ENCODE peak calls at places on chromosomes 6 and 20, in six cellular contexts. M, I, A, V, R and T are unnamed samples.

GRCh38 chr6:46220351-46221220 is 49.8 kb upstream of the ENPP5 start:
- DNase-seq in M (no peak), I (no peak), A (no peak), V (no peak), R (no peak), T (no peak)

GRCh38 chr6:150032598-150032997 is 7.3 kb upstream of the RAET1L start:
- DNase-seq in M (no peak), I (no peak), A (no peak), V (no peak), R (no peak), T (no peak)

GRCh38 chr6:122995930-122996796 is at the start of gene CLVS2:
- DNase-seq in M (peak; percentile 1), I (peak; percentile 89), A (peak; percentile 44), V (no peak), R (peak; percentile 26), T (peak; percentile 0)

GRCh38 chr20:25317351-25318075 is 69.6 kb downstream of the PYGB start:
- DNase-seq in M (no peak), I (no peak), A (no peak), V (no peak), R (peak; percentile 10), T (no peak)

GRCh38 chr6:13362432-13362831 is 34.1 kb upstream of the TBC1D7 start:
- DNase-seq in M (no peak), I (no peak), A (no peak), V (peak; percentile 92), R (no peak), T (peak; percentile 38)

GRCh38 chr6:32982084-32982701 is 13.8 kb downstream of the BRD2 start:
- DNase-seq in M (no peak), I (no peak), A (no peak), V (no peak), R (no peak), T (peak; percentile 50)

GRCh38 chr20:47453167-47453782 is 48.4 kb upstream of the NCOA3 start:
- DNase-seq in M (peak; percentile 90), I (no peak), A (no peak), V (peak; percentile 93), R (no peak), T (peak; percentile 77)

GRCh38 chr6:150403458-150404245 is 34.8 kb downstream of the IYD start:
- DNase-seq in M (peak; percentile 98), I (no peak), A (no peak), V (peak; percentile 83), R (no peak), T (peak; percentile 44)

GRCh38 chr6:41288025-41288777 is 1.7 kb upstream of the TREM1 start:
- DNase-seq in M (no peak), I (no peak), A (no peak), V (peak; percentile 11), R (no peak), T (no peak)

GRCh38 chr20:63007722-63008488 is 1.1 kb upstream of the BHLHE23 start:
- DNase-seq in M (no peak), I (peak; percentile 51), A (no peak), V (no peak), R (no peak), T (no peak)

GRCh38 chr20:6299451-6299850 is 176.6 kb upstream of the FERMT1 start:
- DNase-seq in M (peak; percentile 31), I (no peak), A (no peak), V (no peak), R (no peak), T (no peak)

GRCh38 chr20:4787069-4787468 is 65.4 kb downstream of the PRND start:
- DNase-seq in M (peak; percentile 6), I (no peak), A (no peak), V (peak; percentile 47), R (no peak), T (peak; percentile 8)

GRCh38 chr6:94027374-94027773 is 608.0 kb upstream of the EPHA7 start:
- DNase-seq in M (no peak), I (no peak), A (no peak), V (no peak), R (no peak), T (no peak)

GRCh38 chr20:2865630-2866029 is 7.7 kb upstream of the PTPRA start:
- DNase-seq in M (no peak), I (peak; percentile 68), A (no peak), V (no peak), R (no peak), T (no peak)

GRCh38 chr6:33766921-33767700 is 20.4 kb upstream of the IP6K3 start:
- DNase-seq in M (no peak), I (no peak), A (no peak), V (no peak), R (no peak), T (no peak)

GRCh38 chr6:169975701-169976100 is 224.3 kb downstream of the ERMARD start:
- DNase-seq in M (no peak), I (no peak), A (no peak), V (no peak), R (no peak), T (no peak)

GRCh38 chr20:20829694-20830093 is 117.2 kb upstream of the RALGAPA2 start:
- DNase-seq in M (no peak), I (no peak), A (no peak), V (no peak), R (no peak), T (no peak)

GRCh38 chr6:145561095-145561820 is 174.1 kb downstream of the EPM2A start:
- DNase-seq in M (no peak), I (no peak), A (no peak), V (no peak), R (no peak), T (no peak)

GRCh38 chr20:61835301-61835700 is 230.4 kb downstream of the TAF4 start:
- DNase-seq in M (no peak), I (no peak), A (peak; percentile 15), V (no peak), R (no peak), T (no peak)

GRCh38 chr6:25229671-25230321 is 49.4 kb upstream of the CARMIL1 start:
- DNase-seq in M (peak; percentile 41), I (no peak), A (no peak), V (peak; percentile 59), R (no peak), T (peak; percentile 87)

GRCh38 chr6:87921034-87921433 is 126.6 kb upstream of the SPACA1 start:
- DNase-seq in M (no peak), I (no peak), A (no peak), V (no peak), R (no peak), T (no peak)

DNA sequence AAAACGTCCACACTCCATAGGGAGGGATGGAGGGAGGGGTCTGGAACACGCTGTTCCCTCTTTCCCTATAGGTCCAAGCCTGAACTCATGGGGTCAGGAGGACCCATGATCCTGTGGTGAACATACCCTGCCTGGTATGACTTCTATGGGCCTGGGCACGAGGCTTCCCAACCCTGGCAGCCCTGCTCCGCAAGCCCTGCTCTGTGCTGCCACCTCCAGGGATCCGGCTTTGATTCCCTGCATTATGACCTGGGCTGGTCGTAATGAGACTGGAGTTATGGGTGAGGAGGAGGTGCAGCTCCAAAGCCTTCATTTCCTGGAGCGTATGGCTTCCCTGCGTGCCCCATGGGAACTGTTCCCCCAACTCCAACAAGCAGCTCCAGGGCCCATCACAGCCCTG is 54.9 kb downstream of the CDH22 start:
- DNase-seq in M (no peak), I (peak; percentile 66), A (peak; percentile 65), V (no peak), R (no peak), T (no peak)
- TF ChIP-seq CTCF in M (peak; percentile 49), I (peak; percentile 64), A (peak; percentile 26), V (no peak), R (no peak), T (peak; percentile 15)

GRCh38 chr6:6330407-6330806 is 9.9 kb upstream of the F13A1 start:
- DNase-seq in M (no peak), I (no peak), A (no peak), V (no peak), R (no peak), T (no peak)
- H3K4me3 ChIP-seq in M (no peak overlapping the region), I (no peak overlapping the region), A (no peak overlapping the region), V (no peak overlapping the region), R (no peak overlapping the region), T (no peak overlapping the region)

DNA sequence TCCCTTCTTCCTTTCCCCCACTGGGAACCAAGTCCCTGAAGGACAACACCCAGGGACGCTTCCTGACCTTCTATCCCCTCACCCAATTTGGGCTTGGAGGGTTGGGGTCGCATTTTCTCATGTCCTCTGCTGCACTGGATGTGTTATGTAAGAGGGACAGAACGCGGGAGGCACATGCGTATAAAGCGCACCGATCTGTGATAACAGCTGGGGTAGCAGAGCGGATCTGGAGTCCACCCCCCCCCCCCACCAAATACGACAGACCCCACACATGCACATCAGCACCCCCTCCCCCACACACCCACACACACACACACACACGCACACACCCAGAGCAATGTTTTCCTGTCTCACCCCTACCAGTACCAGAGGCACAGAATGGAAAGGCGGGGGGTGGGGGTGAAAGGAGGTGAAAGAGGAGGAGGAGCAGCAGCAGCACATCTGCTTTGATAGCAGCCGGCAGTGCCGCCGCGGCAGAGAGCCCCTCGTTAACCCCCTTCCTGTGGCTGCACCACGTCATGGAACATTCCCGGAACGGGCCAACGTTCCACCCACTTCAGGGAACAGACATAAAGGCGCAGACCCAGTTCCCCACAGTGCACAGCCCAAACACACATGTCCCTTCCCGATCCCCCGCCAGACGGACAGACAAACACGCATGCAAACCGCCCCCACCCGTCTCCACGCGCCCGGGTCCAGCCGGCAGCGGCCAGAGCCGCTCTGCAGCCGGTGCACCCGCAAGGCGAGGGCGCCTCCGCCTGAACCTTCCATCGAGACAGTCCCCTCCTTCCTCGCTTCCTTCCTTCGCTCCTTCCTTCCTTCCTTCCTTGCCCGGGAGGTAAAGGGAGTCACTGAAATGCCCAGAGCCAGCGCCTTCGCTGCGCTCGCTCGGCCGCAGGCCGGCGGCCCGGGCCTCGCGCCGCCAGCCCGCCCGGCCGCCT is 580 bp downstream of the HIVEP2 start:
- DNase-seq in M (peak; percentile 91), I (peak; percentile 87), A (peak; percentile 91), V (peak; percentile 90), R (peak; percentile 92), T (peak; percentile 96)
- TF ChIP-seq CTCF in M (no peak), I (no peak), A (no peak), V (no peak), R (no peak), T (no peak)

GRCh38 chr6:37125779-37126553 is 44.0 kb upstream of the PIM1 start:
- DNase-seq in M (no peak), I (peak; percentile 98), A (no peak), V (no peak), R (no peak), T (peak; percentile 56)
- H3K4me3 ChIP-seq in M (no peak overlapping the region), I (peak overlapping the region; percentile 44), A (no peak overlapping the region), V (no peak overlapping the region), R (peak overlapping the region; percentile 8), T (no peak overlapping the region)